ENCODE peak calls at places on chromosomes 11 and 22, in five cellular contexts. R is EL; T is caudate nucleus; X is activated CD4-positive, CD25-positive, alpha-beta regulatory T cell; V is activated naive CD4-positive, alpha-beta T cell treated with anti-CD3 and anti-CD28 coated beads, Interleukin-2, amount 10 ng/mL, durations not matched to agents 7 days and 5 days. A is an unnamed sample.
A peak's percentile ranks its signal among the peaks of the same experiment; 100 is the strongest.

GRCh38 chr11:20015529-20016427 is 144.5 kb downstream of the DBX1 start:
- DNase-seq in R (no peak), T (no peak), X (no peak), V (no peak), A (no peak)

GRCh38 chr11:1055990-1056771 is 18.5 kb upstream of the MUC2 start:
- DNase-seq in R (no peak), T (no peak), X (no peak), V (no peak), A (no peak)

GRCh38 chr22:47291565-47292495 is 529.4 kb downstream of the TBC1D22A start:
- DNase-seq in R (no peak), T (no peak), X (no peak), V (no peak), A (no peak)

GRCh38 chr11:13891911-13892310 is 70.6 kb upstream of the SPON1 start:
- DNase-seq in R (no peak), T (no peak), X (no peak), V (no peak), A (no peak)

GRCh38 chr11:9347100-9347499 is 32.7 kb upstream of the TMEM41B start:
- DNase-seq in R (no peak), T (no peak), X (no peak), V (peak; percentile 48), A (no peak)

GRCh38 chr11:1838426-1839131 is at the start of gene TNNI2:
- DNase-seq in R (no peak), T (no peak), X (no peak), V (no peak), A (no peak)

GRCh38 chr22:37912171-37912570 is 6.1 kb downstream of the MICALL1 start:
- DNase-seq in R (no peak), T (no peak), X (no peak), V (peak; percentile 42), A (no peak)

GRCh38 chr11:6249822-6250555 is 9.6 kb upstream of the CCKBR start:
- DNase-seq in R (peak; percentile 71), T (no peak), X (no peak), V (no peak), A (no peak)

GRCh38 chr11:34406413-34406812 is 32.3 kb upstream of the CAT start:
- DNase-seq in R (no peak), T (no peak), X (no peak), V (no peak), A (no peak)

GRCh38 chr22:48488149-48488551 is 1339.5 kb downstream of the BRD1 start:
- DNase-seq in R (no peak), T (no peak), X (no peak), V (no peak), A (no peak)

GRCh38 chr22:40855104-40855959 is 1.1 kb downstream of the ST13 start:
- DNase-seq in R (peak; percentile 34), T (no peak), X (no peak), V (no peak), A (no peak)

GRCh38 chr11:116955949-116956348 is 118.5 kb upstream of the APOA1 start:
- DNase-seq in R (no peak), T (no peak), X (no peak), V (no peak), A (no peak)

GRCh38 chr22:37239336-37240239 is 4.5 kb downstream of the RAC2 start:
- DNase-seq in R (no peak), T (no peak), X (no peak), V (no peak), A (no peak)

GRCh38 chr22:47295226-47295901 is 532.9 kb downstream of the TBC1D22A start:
- DNase-seq in R (no peak), T (no peak), X (no peak), V (no peak), A (no peak)